ENCODE peak calls at places on chromosomes 1 and 21, in seven cellular contexts. X is HEK293T, F is coronary artery, M is GM12891, D is Kasumi-1, T is neural crest cell, Q is kidney glomerular epithelial cell. V is an unnamed sample.

GRCh38 chr1:201584510-201584991 is 45.6 kb downstream of the NAV1 start:
- DNase-seq in X (no peak), D (no peak), T (no peak), M (no peak), F (peak; percentile 55), Q (no peak), V (no peak)

GRCh38 chr1:248306103-248306502 is 2.9 kb upstream of the OR2T12 start:
- DNase-seq in T (no peak), D (no peak), F (no peak), Q (no peak), X (no peak), M (no peak), V (no peak)

GRCh38 chr1:3348196-3348865 is 106.1 kb upstream of the ARHGEF16 start:
- DNase-seq in X (no peak), F (no peak), M (no peak), D (no peak), T (no peak), Q (no peak), V (no peak)

GRCh38 chr1:168121314-168122029 is 15.3 kb downstream of the GPR161 start:
- DNase-seq in M (no peak), T (no peak), X (no peak), F (peak; percentile 95), D (no peak), Q (peak; percentile 7), V (no peak)

GRCh38 chr1:9399510-9400424 is 107.1 kb downstream of the SPSB1 start:
- DNase-seq in T (no peak), M (no peak), F (peak; percentile 88), Q (no peak), X (no peak), D (peak; percentile 39), V (no peak)

GRCh38 chr21:29834617-29835016 is 105.2 kb downstream of the GRIK1 start:
- DNase-seq in M (no peak), F (no peak), X (no peak), T (no peak), D (no peak), Q (no peak), V (no peak)

GRCh38 chr1:106944721-106945120 is 111.8 kb upstream of the PRMT6 start:
- DNase-seq in Q (peak; percentile 2), D (no peak), M (no peak), T (no peak), X (no peak), F (no peak), V (no peak)

GRCh38 chr1:186375929-186376330 is 292 bp downstream of the ODR4 start:
- DNase-seq in D (no peak), X (no peak), Q (peak; percentile 88), M (no peak), T (no peak), F (no peak), V (no peak)

GRCh38 chr1:154295408-154296235 is 23.2 kb downstream of the HAX1 start:
- DNase-seq in M (no peak), Q (no peak), D (peak; percentile 25), T (no peak), F (no peak), X (no peak), V (no peak)

GRCh38 chr1:165545974-165546373 is 2.2 kb downstream of the LRRC52 start:
- DNase-seq in T (no peak), M (no peak), F (no peak), Q (no peak), X (no peak), D (no peak), V (no peak)

GRCh38 chr21:35641271-35642016 is 418.9 kb downstream of the SETD4 start:
- DNase-seq in T (no peak), X (no peak), D (no peak), M (no peak), Q (no peak), F (no peak), V (no peak)

V was measured in GM13977.